ENCODE peak calls at places on chromosomes 5 and 9, in nine cellular contexts. S, U, O, C, W, F, G, R and V are unnamed samples.
A peak's percentile ranks its signal among the peaks of the same experiment; 100 is the strongest.

GRCh38 chr9:38160613-38161215 is 91.7 kb upstream of the SHB start:
- DNase-seq in O (peak; percentile 70), S (peak; percentile 87), R (no peak), C (peak; percentile 65), U (peak; percentile 57), F (peak; percentile 77), W (peak; percentile 22), G (peak; percentile 57), V (peak; percentile 74)

GRCh38 chr9:119289740-119290139 is 79.5 kb downstream of the BRINP1 start:
- DNase-seq in O (no peak), W (no peak), F (peak; percentile 33), S (no peak), U (peak; percentile 32), C (peak; percentile 85), R (no peak), G (peak; percentile 38), V (peak; percentile 35)

GRCh38 chr5:127011151-127011550 is 19.2 kb downstream of the MARCHF3 start:
- DNase-seq in C (no peak), O (no peak), S (no peak), U (no peak), F (no peak), R (no peak), W (no peak), G (no peak), V (no peak)

GRCh38 chr9:15211160-15211993 is 95.6 kb downstream of the TTC39B start:
- DNase-seq in R (peak; percentile 30), W (peak; percentile 32), O (peak; percentile 80), S (peak; percentile 74), G (peak; percentile 65), C (peak; percentile 94), U (peak; percentile 70), F (peak; percentile 55), V (peak; percentile 59)

GRCh38 chr5:135708481-135708880 is 126.0 kb upstream of the SLC25A48 start:
- DNase-seq in R (no peak), O (no peak), S (no peak), U (no peak), G (no peak), W (no peak), F (no peak), C (no peak), V (no peak)

GRCh38 chr9:132800038-132800648 is 77.9 kb downstream of the AK8 start:
- DNase-seq in G (peak; percentile 76), W (peak; percentile 78), U (peak; percentile 54), C (peak; percentile 75), S (peak; percentile 80), F (peak; percentile 86), R (no peak), O (peak; percentile 86), V (peak; percentile 77)

GRCh38 chr9:121768416-121769015 is 117.1 kb downstream of the DAB2IP start:
- DNase-seq in G (no peak), R (no peak), S (no peak), O (no peak), C (no peak), F (no peak), W (peak; percentile 13), U (no peak), V (no peak)

GRCh38 chr5:142826741-142827492 is 56.7 kb downstream of the ARHGAP26 start:
- DNase-seq in C (no peak), F (peak; percentile 69), S (no peak), G (peak; percentile 73), W (no peak), U (no peak), O (no peak), R (no peak), V (no peak)

GRCh38 chr9:133656211-133657119 is 20.3 kb downstream of the DBH start:
- DNase-seq in S (no peak), R (no peak), W (no peak), F (no peak), O (no peak), U (no peak), G (no peak), C (no peak), V (no peak)

GRCh38 chr5:109865636-109866035 is 175.9 kb downstream of the MAN2A1 start:
- DNase-seq in U (peak; percentile 29), S (no peak), R (no peak), G (no peak), O (no peak), W (peak; percentile 18), C (no peak), F (no peak), V (no peak)

GRCh38 chr5:115602585-115603125 is 376 bp upstream of the TICAM2 start:
- DNase-seq in F (no peak), R (no peak), U (no peak), S (no peak), C (no peak), G (no peak), O (no peak), W (no peak), V (no peak)

GRCh38 chr5:31638286-31638685 is 645 bp upstream of the PDZD2 start:
- DNase-seq in R (no peak), O (peak; percentile 73), U (no peak), G (no peak), F (no peak), S (no peak), W (peak; percentile 55), C (peak; percentile 19), V (no peak)

GRCh38 chr5:54073735-54074134 is 236.6 kb downstream of the ARL15 start:
- DNase-seq in O (no peak), G (no peak), U (no peak), R (no peak), C (no peak), S (no peak), W (no peak), F (no peak), V (no peak)

GRCh38 chr5:31587546-31587945 is 51.4 kb upstream of the PDZD2 start:
- DNase-seq in R (no peak), W (no peak), C (no peak), F (no peak), O (no peak), U (no peak), G (no peak), S (no peak), V (no peak)

GRCh38 chr5:142981475-142981874 is 211.3 kb downstream of the ARHGAP26 start:
- DNase-seq in W (no peak), S (no peak), O (no peak), U (no peak), C (no peak), F (no peak), R (no peak), G (no peak), V (no peak)

GRCh38 chr5:89878733-89879132 is 530.8 kb downstream of the CETN3 start:
- DNase-seq in G (no peak), R (no peak), F (no peak), O (no peak), W (no peak), S (no peak), C (no peak), U (no peak), V (no peak)
- TF ChIP-seq CTCF in G (no peak), R (no peak), F (no peak), O (no peak), W (no peak), S (no peak), C (no peak), U (no peak), V (no peak)

GRCh38 chr5:168691891-168692290 is 112.7 kb upstream of the PANK3 start:
- DNase-seq in R (no peak), W (no peak), U (no peak), G (no peak), S (no peak), O (no peak), F (no peak), C (no peak), V (no peak)

GRCh38 chr5:168693883-168694282 is 114.7 kb upstream of the PANK3 start:
- DNase-seq in O (no peak), W (no peak), R (no peak), S (no peak), G (no peak), C (no peak), F (no peak), U (no peak), V (no peak)

GRCh38 chr5:168695436-168695835 is 116.3 kb upstream of the PANK3 start:
- DNase-seq in G (no peak), C (no peak), S (no peak), R (no peak), W (no peak), F (no peak), U (no peak), O (no peak), V (no peak)

GRCh38 chr5:168694289-168694688 is 115.1 kb upstream of the PANK3 start:
- DNase-seq in O (no peak), F (no peak), W (no peak), G (no peak), S (no peak), C (no peak), U (no peak), R (no peak), V (no peak)

DNA sequence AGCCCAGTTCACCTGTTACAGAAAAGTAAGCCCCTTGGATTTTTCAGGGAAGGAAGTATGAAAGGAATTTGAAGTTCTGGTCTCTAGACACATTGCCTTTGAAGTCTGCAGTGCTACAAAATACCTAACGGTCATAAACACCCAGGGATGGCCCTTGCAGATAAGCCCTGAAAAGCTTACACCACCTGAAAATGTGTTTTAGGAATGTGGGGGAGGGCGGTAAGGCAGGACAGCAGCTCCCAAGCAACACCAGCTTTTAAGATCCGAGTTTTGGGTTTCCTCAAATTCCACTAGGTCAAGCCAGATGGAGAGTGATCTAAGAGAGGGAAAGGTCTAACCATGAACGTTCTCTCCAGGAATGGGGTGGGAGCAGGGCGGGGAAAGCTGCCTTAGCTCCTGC is 114.1 kb upstream of the PANK3 start:
- DNase-seq in C (no peak), W (no peak), F (no peak), U (no peak), G (no peak), O (no peak), S (no peak), R (no peak), V (no peak)
- H3K27me3 ChIP-seq in C (no peaks in the 10 kb centered on the region), W (no peaks in the 10 kb centered on the region), F (peaks cover 4% of the 10 kb centered on the region), U (peaks cover 1% of the 10 kb centered on the region), G (no peaks in the 10 kb centered on the region), O (no peaks in the 10 kb centered on the region), S (no peaks in the 10 kb centered on the region), R (no peaks in the 10 kb centered on the region), V (no peaks in the 10 kb centered on the region)

GRCh38 chr9:5269249-5269715 is 35.2 kb downstream of the RLN2 start:
- DNase-seq in U (peak; percentile 38), G (no peak), R (no peak), F (no peak), S (no peak), C (no peak), W (no peak), O (no peak), V (no peak)
- TF ChIP-seq EP300 in U (no peak), G (no peak), R (no peak), F (no peak), S (no peak), C (no peak), W (no peak), O (no peak), V (no peak)

GRCh38 chr5:118405650-118406061 is 582.7 kb downstream of the DTWD2 start:
- DNase-seq in U (no peak), W (no peak), F (no peak), O (no peak), R (no peak), C (no peak), G (no peak), S (no peak), V (no peak)

DNA sequence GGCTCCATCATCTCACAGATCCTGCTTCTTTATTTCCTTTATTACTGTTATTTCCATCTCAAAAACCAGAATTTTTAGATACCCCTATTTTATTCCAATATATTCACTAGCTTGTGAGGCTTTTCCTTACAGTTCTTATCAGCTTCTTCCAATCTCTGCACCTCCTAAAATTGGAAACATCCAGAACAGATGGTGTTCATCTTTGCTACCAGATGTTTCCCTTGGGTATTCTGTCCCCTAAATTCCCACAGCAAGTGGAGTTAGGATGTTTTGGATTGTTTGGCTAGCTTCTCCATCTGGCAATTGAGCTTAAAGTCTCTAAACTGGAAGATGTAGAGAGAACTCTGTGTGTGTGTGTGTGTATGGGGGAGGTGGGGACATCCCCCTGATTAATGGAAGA is 580.4 kb downstream of the DTWD2 start:
- DNase-seq in R (no peak), U (no peak), C (no peak), S (no peak), O (no peak), F (no peak), W (no peak), G (no peak), V (no peak)
- TF ChIP-seq CTCF in R (no peak), U (no peak), C (no peak), S (no peak), O (no peak), F (no peak), W (no peak), G (no peak), V (no peak)